ENCODE peak calls at places on chromosomes 12 and 14, in nine cellular contexts. W is activated CD4-positive, alpha-beta T cell treated with anti-CD3 and anti-CD28 coated beads, Interleukin-2, amount 50 U/mL, for 1 hour; J is thyroid gland; R is heart left ventricle; I is GM03348; P is keratinocyte; X is mesenteric fat pad; N is CD8-positive, alpha-beta T cell; Y is fibroblast of mammary gland. K is an unnamed sample.
A peak's percentile ranks its signal among the peaks of the same experiment; 100 is the strongest.

GRCh38 chr12:99768758-99769157 is 121.2 kb downstream of the GARIN6 start:
- DNase-seq in P (no peak), J (no peak), R (no peak), Y (no peak), I (no peak), N (no peak), W (no peak), X (no peak), K (no peak)

GRCh38 chr14:56325251-56325839 is 207.1 kb downstream of the PELI2 start:
- DNase-seq in R (no peak), J (no peak), P (no peak), X (no peak), Y (peak; percentile 40), I (no peak), W (no peak), N (no peak), K (no peak)

GRCh38 chr12:85805654-85806053 is 30.6 kb downstream of the RASSF9 start:
- DNase-seq in I (peak; percentile 58), J (no peak), X (no peak), N (no peak), R (no peak), P (no peak), Y (peak; percentile 79), W (no peak), K (no peak)

GRCh38 chr14:23580152-23580926 is 1.7 kb upstream of the JPH4 start:
- DNase-seq in W (no peak), R (no peak), J (no peak), P (no peak), N (peak; percentile 38), Y (no peak), X (peak; percentile 45), I (no peak), K (no peak)

GRCh38 chr12:49342066-49342913 is 4.4 kb upstream of the DNAJC22 start:
- DNase-seq in N (peak; percentile 80), W (peak; percentile 67), P (peak; percentile 32), Y (peak; percentile 76), R (peak; percentile 76), I (peak; percentile 76), J (peak; percentile 86), X (peak; percentile 94), K (peak; percentile 68)

GRCh38 chr14:74963178-74963704 is 7.8 kb upstream of the PGF start:
- DNase-seq in W (no peak), I (no peak), R (no peak), J (no peak), X (no peak), Y (no peak), N (no peak), P (no peak), K (no peak)

GRCh38 chr14:96245710-96246534 is 10.1 kb upstream of the BDKRB1 start:
- DNase-seq in X (no peak), N (no peak), J (no peak), W (no peak), I (peak; percentile 67), R (no peak), P (no peak), Y (peak; percentile 82), K (no peak)

GRCh38 chr12:89984846-89985245 is 276.2 kb upstream of the ATP2B1 start:
- DNase-seq in J (no peak), W (no peak), R (no peak), P (no peak), I (no peak), Y (no peak), N (no peak), X (no peak), K (no peak)

GRCh38 chr12:29608581-29608980 is 111.1 kb upstream of the OVCH1 start:
- DNase-seq in P (no peak), Y (no peak), R (no peak), W (no peak), N (no peak), J (no peak), X (no peak), I (no peak), K (no peak)

GRCh38 chr12:92259291-92259690 is 113.6 kb upstream of the BTG1 start:
- DNase-seq in X (no peak), N (no peak), W (no peak), P (no peak), R (no peak), J (no peak), Y (no peak), I (no peak), K (no peak)

GRCh38 chr12:53791735-53792326 is 40.1 kb upstream of the CISTR start:
- DNase-seq in R (no peak), I (peak; percentile 42), Y (peak; percentile 28), P (no peak), W (peak; percentile 31), N (peak; percentile 49), J (no peak), X (no peak), K (peak; percentile 3)

GRCh38 chr14:54686219-54686870 is 119.4 kb downstream of the SAMD4A start:
- DNase-seq in N (no peak), J (no peak), W (no peak), P (no peak), X (no peak), Y (peak; percentile 90), I (peak; percentile 69), R (peak; percentile 74), K (no peak)

GRCh38 chr14:99573000-99573330 is 31.0 kb downstream of the CCDC85C start:
- DNase-seq in W (no peak), X (no peak), P (no peak), R (no peak), N (no peak), Y (no peak), J (peak; percentile 55), I (no peak), K (no peak)

GRCh38 chr12:22527999-22528398 is 16.3 kb downstream of the C2CD5 start:
- DNase-seq in N (no peak), R (no peak), W (no peak), P (no peak), X (no peak), Y (peak; percentile 49), J (no peak), I (peak; percentile 52), K (no peak)

GRCh38 chr12:91326043-91327027 is 143.7 kb upstream of the DCN start:
- DNase-seq in N (no peak), J (peak; percentile 36), R (no peak), X (no peak), Y (peak; percentile 76), I (peak; percentile 45), P (no peak), W (peak; percentile 12), K (no peak)

GRCh38 chr14:81436296-81437138 is 36.4 kb upstream of the STON2 start:
- DNase-seq in Y (peak; percentile 47), J (peak; percentile 79), N (no peak), R (peak; percentile 88), X (peak; percentile 94), P (no peak), I (peak; percentile 92), W (peak; percentile 14), K (peak; percentile 4)

GRCh38 chr14:75519394-75519793 is 2.9 kb upstream of the BATF start:
- DNase-seq in P (no peak), I (no peak), J (no peak), N (no peak), W (no peak), R (no peak), X (no peak), Y (no peak), K (no peak)

GRCh38 chr14:32225378-32225920 is 22.4 kb upstream of the RNU6-8 start:
- DNase-seq in W (no peak), R (no peak), I (no peak), J (no peak), P (no peak), Y (no peak), N (no peak), X (no peak), K (no peak)

GRCh38 chr14:38143651-38144505 is 63.8 kb upstream of the SSTR1 start:
- DNase-seq in Y (peak; percentile 79), R (no peak), P (no peak), N (no peak), W (no peak), J (no peak), X (no peak), I (peak; percentile 26), K (no peak)

GRCh38 chr14:73602994-73603393 is 9.3 kb upstream of the ACOT6 start:
- DNase-seq in P (no peak), N (no peak), I (no peak), J (no peak), X (no peak), W (no peak), Y (no peak), R (no peak), K (no peak)

GRCh38 chr12:110403975-110404675 is 617 bp upstream of the ANAPC7 start:
- DNase-seq in P (peak; percentile 23), J (peak; percentile 77), N (peak; percentile 87), W (peak; percentile 74), Y (peak; percentile 56), R (peak; percentile 80), X (no peak), I (peak; percentile 88), K (peak; percentile 86)

GRCh38 chr12:5213990-5214389 is 170.3 kb downstream of the KCNA5 start:
- DNase-seq in Y (no peak), W (no peak), X (no peak), P (no peak), N (no peak), R (no peak), J (no peak), I (no peak), K (no peak)

K was measured in stimulated activated naive CD4-positive, alpha-beta T cell.